ENCODE peak calls at places on chromosomes 16 and 17, in five cellular contexts. G is OCI-LY7, Y is T47D, A is cardiac septum, P is LoVo. V is an unnamed sample.

GRCh38 chr16:87831421-87832136 is 37.7 kb downstream of the SLC7A5 start:
- DNase-seq in G (no peak), Y (no peak), A (no peak), P (no peak), V (no peak)

GRCh38 chr16:9042943-9043680 is 48.3 kb upstream of the HAPSTR1 start:
- DNase-seq in G (no peak), Y (no peak), A (no peak), P (no peak), V (no peak)

GRCh38 chr16:75471723-75472634 is 7.5 kb upstream of the TMEM170A start:
- DNase-seq in G (peak), Y (peak), A (no peak), P (peak), V (peak)

GRCh38 chr17:42675348-42675983 is 1.3 kb downstream of the PLEKHH3 start:
- DNase-seq in G (peak), Y (no peak), A (no peak), P (no peak), V (no peak)

GRCh38 chr17:740240-741055 is 8.1 kb downstream of the TLCD3A start:
- DNase-seq in G (no peak), Y (no peak), A (no peak), P (no peak), V (no peak)

GRCh38 chr17:9612016-9612415 is 33.3 kb upstream of the USP43 start:
- DNase-seq in G (no peak), Y (no peak), A (no peak), P (no peak), V (no peak)

GRCh38 chr17:413016-413350 is 60.4 kb upstream of the RPH3AL start:
- DNase-seq in G (no peak), Y (peak), A (no peak), P (no peak), V (no peak)

GRCh38 chr17:2055494-2056220 is 754 bp downstream of the HIC1 start:
- DNase-seq in G (no peak), Y (no peak), A (no peak), P (no peak), V (no peak)

GRCh38 chr16:19625039-19625438 is 69.5 kb downstream of the VPS35L start:
- DNase-seq in G (no peak), Y (no peak), A (no peak), P (no peak), V (no peak)

GRCh38 chr16:775236-775796 is 12.9 kb downstream of the RPUSD1 start:
- DNase-seq in G (no peak), Y (no peak), A (no peak), P (no peak), V (no peak)

GRCh38 chr17:29592850-29593545 is at the start of gene ANKRD13B:
- DNase-seq in G (peak), Y (peak), A (no peak), P (peak), V (peak)

GRCh38 chr17:40348136-40348504 is 16.4 kb downstream of the GJD3 start:
- DNase-seq in G (no peak), Y (no peak), A (no peak), P (no peak), V (no peak)

GRCh38 chr16:67648088-67648763 is 3.3 kb downstream of the CARMIL2 start:
- DNase-seq in G (no peak), Y (no peak), A (no peak), P (no peak), V (no peak)

GRCh38 chr17:1438593-1439083 is 17.4 kb downstream of the CRK start:
- DNase-seq in G (no peak), Y (no peak), A (no peak), P (no peak), V (no peak)

GRCh38 chr16:87132361-87133014 is 184.7 kb downstream of the C16orf95 start:
- DNase-seq in G (no peak), Y (no peak), A (peak), P (no peak), V (peak)

GRCh38 chr17:7589891-7590611 is at the start of gene SOX15:
- DNase-seq in G (no peak), Y (peak), A (no peak), P (no peak), V (no peak)

GRCh38 chr16:24838554-24839266 is 7.1 kb upstream of the SLC5A11 start:
- DNase-seq in G (no peak), Y (peak), A (peak), P (no peak), V (peak)

GRCh38 chr17:17590883-17591407 is 563 bp downstream of the PEMT start:
- DNase-seq in G (no peak), Y (no peak), A (no peak), P (no peak), V (no peak)

GRCh38 chr16:49934557-49935260 is 78.8 kb upstream of the ZNF423 start:
- DNase-seq in G (no peak), Y (no peak), A (peak), P (no peak), V (no peak)

GRCh38 chr17:41710472-41711090 is 1.6 kb upstream of the GAST start:
- DNase-seq in G (no peak), Y (no peak), A (no peak), P (no peak), V (no peak)

GRCh38 chr17:39979865-39980401 is 674 bp upstream of the PSMD3 start:
- DNase-seq in G (peak), Y (peak), A (no peak), P (peak), V (no peak)

GRCh38 chr17:8698142-8699050 is 46.2 kb downstream of the CCDC42 start:
- DNase-seq in G (no peak), Y (peak), A (no peak), P (no peak), V (no peak)

GRCh38 chr17:17119533-17119932 is 77.3 kb downstream of the MPRIP start:
- DNase-seq in G (peak), Y (no peak), A (no peak), P (no peak), V (no peak)

GRCh38 chr16:1014771-1015495 is 33.4 kb downstream of the SOX8 start:
- DNase-seq in G (no peak), Y (peak), A (no peak), P (no peak), V (no peak)

GRCh38 chr17:50355336-50355700 is 9.4 kb downstream of the XYLT2 start:
- DNase-seq in G (no peak), Y (no peak), A (no peak), P (no peak), V (no peak)

GRCh38 chr17:82446124-82446523 is 4.4 kb downstream of the CYBC1 start:
- DNase-seq in G (no peak), Y (no peak), A (no peak), P (no peak), V (no peak)

GRCh38 chr17:32283745-32284207 is 18.1 kb downstream of the RHBDL3 start:
- DNase-seq in G (no peak), Y (no peak), A (no peak), P (no peak), V (no peak)

GRCh38 chr16:17270683-17271109 is 200.1 kb downstream of the XYLT1 start:
- DNase-seq in G (no peak), Y (no peak), A (no peak), P (no peak), V (no peak)

GRCh38 chr16:17282247-17282646 is 188.5 kb downstream of the XYLT1 start:
- DNase-seq in G (peak), Y (no peak), A (no peak), P (no peak), V (no peak)

GRCh38 chr17:77930780-77931768 is 27.4 kb upstream of the TNRC6C start:
- DNase-seq in G (no peak), Y (no peak), A (no peak), P (no peak), V (no peak)

GRCh38 chr17:62676952-62677596 is 49.6 kb downstream of the MRC2 start:
- DNase-seq in G (no peak), Y (no peak), A (no peak), P (no peak), V (no peak)

GRCh38 chr17:41615454-41615853 is 2.9 kb upstream of the KRT16 start:
- DNase-seq in G (no peak), Y (peak), A (no peak), P (peak), V (peak)

GRCh38 chr17:74571894-74572293 is 4.6 kb upstream of the CD300H start:
- DNase-seq in G (no peak), Y (no peak), A (no peak), P (no peak), V (no peak)

V was measured in HT-29.